ENCODE peak calls at places on chromosome 4, in nine cellular contexts. T, L, K, C, Y, Z, J, H and P are unnamed samples.

GRCh38 chr4:188107931-188108843 is 1.2 kb downstream of the TRIML2 start:
- DNase-seq in T (no peak), L (no peak), K (no peak), C (no peak), Y (peak), Z (peak), J (no peak), H (no peak), P (peak)

GRCh38 chr4:138897818-138898226 is 117.8 kb upstream of the NOCT start:
- DNase-seq in T (no peak), L (no peak), K (no peak), C (peak), Y (no peak), Z (peak), J (no peak), H (no peak), P (no peak)

GRCh38 chr4:127632420-127633403 is at the start of gene INTU:
- DNase-seq in T (peak), L (peak), K (peak), C (peak), Y (peak), Z (peak), J (peak), H (peak), P (peak)

GRCh38 chr4:133130171-133130570 is 18.9 kb upstream of the PCDH10 start:
- DNase-seq in T (no peak), L (no peak), K (no peak), C (no peak), Y (no peak), Z (peak), J (no peak), H (no peak), P (no peak)

GRCh38 chr4:158129649-158130048 is 43.2 kb downstream of the GASK1B start:
- DNase-seq in T (no peak), L (no peak), K (no peak), C (no peak), Y (no peak), Z (peak), J (no peak), H (no peak), P (no peak)

GRCh38 chr4:66766557-66766956 is 778.7 kb downstream of the CENPC start:
- DNase-seq in T (no peak), L (peak), K (no peak), C (no peak), Y (no peak), Z (no peak), J (no peak), H (no peak), P (peak)

GRCh38 chr4:100486496-100486895 is 31.3 kb downstream of the EMCN start:
- DNase-seq in T (peak), L (no peak), K (no peak), C (no peak), Y (no peak), Z (no peak), J (no peak), H (no peak), P (no peak)

GRCh38 chr4:110527156-110527555 is 51.2 kb downstream of the ENPEP start:
- DNase-seq in T (no peak), L (no peak), K (peak), C (no peak), Y (no peak), Z (no peak), J (no peak), H (no peak), P (no peak)

GRCh38 chr4:149690726-149691125 is 124.9 kb downstream of the IQCM start:
- DNase-seq in T (no peak), L (no peak), K (no peak), C (no peak), Y (no peak), Z (no peak), J (no peak), H (no peak), P (no peak)

GRCh38 chr4:149825336-149825735 is 9.7 kb upstream of the IQCM start:
- DNase-seq in T (no peak), L (no peak), K (no peak), C (no peak), Y (no peak), Z (no peak), J (no peak), H (no peak), P (no peak)

GRCh38 chr4:138175337-138175794 is 66.8 kb downstream of the SLC7A11 start:
- DNase-seq in T (peak), L (no peak), K (no peak), C (no peak), Y (no peak), Z (peak), J (no peak), H (no peak), P (no peak)

GRCh38 chr4:71188197-71188625 is 150.6 kb upstream of the SLC4A4 start:
- DNase-seq in T (no peak), L (no peak), K (no peak), C (no peak), Y (no peak), Z (no peak), J (no peak), H (no peak), P (no peak)

GRCh38 chr4:71882113-71882512 is 98.2 kb upstream of the GC start:
- DNase-seq in T (no peak), L (no peak), K (no peak), C (no peak), Y (no peak), Z (no peak), J (no peak), H (no peak), P (no peak)

GRCh38 chr4:152045781-152046571 is 285.2 kb upstream of the GATB start:
- DNase-seq in T (peak), L (peak), K (no peak), C (no peak), Y (peak), Z (no peak), J (peak), H (peak), P (peak)

GRCh38 chr4:73603854-73604584 is 16.2 kb downstream of the RASSF6 start:
- DNase-seq in T (no peak), L (no peak), K (no peak), C (no peak), Y (no peak), Z (peak), J (no peak), H (no peak), P (no peak)

GRCh38 chr4:39559641-39560040 is 32.4 kb upstream of the UGDH start:
- DNase-seq in T (no peak), L (no peak), K (no peak), C (no peak), Y (no peak), Z (peak), J (no peak), H (no peak), P (no peak)

GRCh38 chr4:87025023-87025613 is 90.3 kb downstream of the AFF1 start:
- DNase-seq in T (no peak), L (peak), K (no peak), C (no peak), Y (no peak), Z (no peak), J (no peak), H (no peak), P (no peak)

GRCh38 chr4:115687356-115687755 is 573.9 kb upstream of the NDST4 start:
- DNase-seq in T (no peak), L (peak), K (no peak), C (no peak), Y (no peak), Z (no peak), J (no peak), H (no peak), P (no peak)

GRCh38 chr4:56757821-56758400 is 63.6 kb downstream of the SPINK2 start:
- DNase-seq in T (no peak), L (no peak), K (peak), C (peak), Y (peak), Z (peak), J (peak), H (no peak), P (no peak)

DNA sequence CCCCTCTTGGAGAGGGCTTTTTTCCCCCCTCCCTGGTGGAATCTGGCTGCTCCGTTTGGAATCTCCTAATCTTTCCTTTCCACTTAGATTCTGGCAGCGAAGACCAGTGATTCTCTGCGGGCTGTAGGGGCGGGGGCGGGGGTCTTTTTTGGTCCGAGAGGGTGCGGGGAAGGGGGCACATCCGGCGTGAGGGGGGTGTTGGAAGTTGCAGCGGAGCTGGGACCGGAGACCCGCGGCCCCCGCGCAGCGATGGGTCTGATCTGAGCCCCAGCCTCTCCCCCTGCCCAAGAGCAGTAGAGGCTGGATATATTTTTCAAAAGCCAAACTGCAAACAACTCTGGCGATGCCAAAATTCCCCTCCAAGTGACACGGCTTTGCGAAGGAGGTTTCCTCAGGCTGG is 307 bp downstream of the GRID2 start:
- DNase-seq in T (no peak), L (no peak), K (no peak), C (no peak), Y (no peak), Z (no peak), J (no peak), H (no peak), P (peak)
- H3K4me3 ChIP-seq in T (no peak), L (peak), K (no peak), C (no peak), Y (peak), Z (no peak), J (peak), H (peak), P (peak)

DNA sequence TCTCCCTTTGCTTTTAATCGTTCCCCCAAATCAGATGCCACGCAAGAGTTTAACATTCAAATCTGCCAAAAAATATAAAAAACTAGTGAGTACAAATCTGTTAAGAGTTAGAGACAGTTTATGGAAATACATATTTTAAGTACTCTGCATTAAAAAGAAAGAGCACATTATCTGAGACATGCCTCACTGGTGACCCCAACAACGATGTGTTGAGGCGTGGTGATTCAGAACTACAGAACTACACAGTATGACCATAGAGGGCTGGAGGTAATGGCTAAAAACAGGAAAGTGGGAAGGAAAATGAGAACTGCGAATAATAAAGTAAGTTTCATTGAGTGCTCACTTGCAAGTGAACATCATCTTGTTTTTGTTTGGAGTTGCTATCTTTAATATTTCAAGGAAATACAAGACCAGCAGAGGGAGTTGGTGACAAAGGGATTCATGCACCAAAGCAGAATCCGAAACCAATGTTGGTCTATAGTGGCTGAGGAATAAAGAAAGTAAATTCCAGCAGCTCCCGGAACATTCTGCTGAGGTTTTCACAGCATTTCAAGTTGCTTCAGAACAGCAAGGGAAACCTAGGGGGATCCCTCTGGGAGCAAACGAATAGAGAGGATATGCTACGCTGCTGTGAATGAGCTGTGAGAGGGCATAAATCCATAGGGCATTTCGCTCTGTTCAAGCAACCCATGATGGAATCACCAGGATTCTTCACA is 92.2 kb downstream of the DCHS2 start:
- DNase-seq in T (no peak), L (peak), K (no peak), C (peak), Y (peak), Z (peak), J (no peak), H (no peak), P (peak)
- H3K4me3 ChIP-seq in T (no peak), L (peak), K (no peak), C (peak), Y (peak), Z (no peak), J (no peak), H (no peak), P (no peak)

GRCh38 chr4:2401610-2401983 is 16.8 kb downstream of the ZFYVE28 start:
- DNase-seq in T (no peak), L (no peak), K (no peak), C (no peak), Y (no peak), Z (no peak), J (no peak), H (no peak), P (no peak)
- H3K4me3 ChIP-seq in T (no peak), L (no peak), K (peak), C (peak), Y (no peak), Z (peak), J (peak), H (peak), P (no peak)

DNA sequence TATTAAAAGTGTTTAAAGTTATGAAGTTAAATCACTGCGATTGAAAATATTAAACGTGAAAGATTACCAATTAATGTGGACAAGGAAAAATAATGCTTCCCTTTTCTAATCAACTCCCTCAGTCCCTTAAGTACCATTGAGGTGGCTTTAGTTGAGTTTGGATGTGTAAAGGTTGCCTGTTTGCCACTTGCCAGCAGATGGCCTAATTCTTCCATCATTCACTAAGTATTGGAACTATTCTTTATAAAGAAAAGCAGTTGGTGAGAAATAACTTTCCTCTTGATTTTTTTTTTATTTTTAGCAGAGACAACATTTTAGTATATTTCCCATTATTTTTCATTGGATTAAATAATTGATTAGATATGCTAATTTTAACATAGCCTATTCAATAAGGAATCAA is 295.9 kb upstream of the TACR3 start:
- DNase-seq in T (no peak), L (peak), K (no peak), C (no peak), Y (no peak), Z (no peak), J (no peak), H (no peak), P (no peak)
- H3K4me3 ChIP-seq in T (no peak), L (no peak), K (no peak), C (no peak), Y (no peak), Z (no peak), J (no peak), H (no peak), P (no peak)

GRCh38 chr4:169332595-169332994 is 61.8 kb upstream of the SH3RF1 start:
- DNase-seq in T (no peak), L (no peak), K (no peak), C (no peak), Y (no peak), Z (no peak), J (no peak), H (no peak), P (no peak)

GRCh38 chr4:169330811-169331210 is 60.1 kb upstream of the SH3RF1 start:
- DNase-seq in T (no peak), L (no peak), K (no peak), C (no peak), Y (no peak), Z (no peak), J (no peak), H (no peak), P (no peak)

GRCh38 chr4:169334335-169334734 is 63.6 kb upstream of the SH3RF1 start:
- DNase-seq in T (no peak), L (no peak), K (no peak), C (no peak), Y (no peak), Z (no peak), J (no peak), H (no peak), P (no peak)

GRCh38 chr4:169335331-169335730 is 64.6 kb upstream of the SH3RF1 start:
- DNase-seq in T (no peak), L (no peak), K (no peak), C (no peak), Y (no peak), Z (peak), J (no peak), H (no peak), P (no peak)

DNA sequence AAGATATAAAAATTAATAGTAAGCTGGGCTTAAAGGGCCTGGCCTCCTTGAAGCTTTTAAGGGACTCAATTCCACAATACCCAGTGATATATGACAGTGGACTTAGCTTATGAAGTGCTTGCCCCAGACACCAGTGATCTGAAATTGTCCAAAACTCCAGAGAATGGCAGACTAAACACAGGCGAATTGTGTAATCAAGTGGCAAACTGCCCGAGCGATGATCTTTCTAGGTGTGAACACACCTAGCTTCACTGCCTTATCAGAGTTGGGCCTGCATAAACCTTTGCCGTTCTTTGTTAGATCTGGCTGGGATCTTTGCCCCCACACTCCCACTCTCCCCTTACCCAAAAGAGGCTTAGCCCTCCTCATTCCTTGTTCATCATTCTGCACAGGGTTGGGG is 62.5 kb upstream of the SH3RF1 start:
- DNase-seq in T (no peak), L (no peak), K (no peak), C (no peak), Y (no peak), Z (no peak), J (no peak), H (no peak), P (no peak)
- H3K4me3 ChIP-seq in T (no peak), L (no peak), K (no peak), C (no peak), Y (no peak), Z (no peak), J (no peak), H (no peak), P (no peak)

GRCh38 chr4:104743141-104743748 is 248.6 kb upstream of the CXXC4 start:
- DNase-seq in T (no peak), L (no peak), K (no peak), C (no peak), Y (no peak), Z (no peak), J (no peak), H (no peak), P (no peak)
- H3K4me3 ChIP-seq in T (no peak), L (no peak), K (no peak), C (no peak), Y (no peak), Z (no peak), J (no peak), H (no peak), P (no peak)

DNA sequence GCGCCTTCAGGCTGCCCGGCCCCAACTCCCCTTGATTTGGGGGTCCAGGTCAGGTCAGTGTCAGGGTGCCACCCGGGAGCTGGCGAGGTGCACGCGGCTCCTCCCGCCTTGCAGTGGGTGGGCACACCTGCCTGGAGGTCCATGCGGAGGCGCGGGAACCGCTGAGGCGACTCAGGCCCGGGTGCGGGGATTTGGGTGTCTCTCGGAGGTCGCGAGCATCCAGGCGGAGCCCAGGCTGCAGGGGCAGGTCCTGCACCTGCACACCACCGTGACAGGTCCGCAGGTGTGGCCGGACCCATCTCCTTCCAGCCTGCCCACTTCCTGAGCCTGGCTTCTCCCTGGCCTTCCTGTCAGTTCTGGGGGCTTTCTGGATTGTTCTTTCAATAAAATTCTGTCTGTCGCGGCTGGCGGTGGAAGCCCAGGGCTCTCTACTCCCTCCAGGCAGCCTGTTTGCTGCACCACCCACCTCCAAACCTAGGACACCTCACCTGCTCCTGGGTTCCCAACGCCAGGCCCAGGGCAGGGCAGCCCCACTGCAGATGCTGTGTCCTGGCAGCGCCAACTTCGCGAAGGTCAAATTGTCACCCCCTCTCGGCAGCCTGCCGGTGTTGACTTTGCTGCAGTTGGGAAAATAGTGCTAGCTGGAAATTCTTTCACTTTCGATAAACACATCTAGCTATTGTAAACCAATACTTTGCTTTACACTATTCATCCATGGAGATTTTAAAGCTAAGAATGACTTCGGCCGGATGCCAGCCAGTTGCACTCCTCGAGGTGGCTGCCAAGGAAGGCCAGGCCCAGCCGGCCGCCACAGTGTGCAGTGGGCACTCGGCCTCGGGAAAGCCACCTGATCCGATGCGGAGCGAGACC is 35.9 kb downstream of the FGFRL1 start:
- DNase-seq in T (peak), L (no peak), K (no peak), C (no peak), Y (no peak), Z (no peak), J (peak), H (no peak), P (peak)
- H3K4me3 ChIP-seq in T (no peak), L (no peak), K (no peak), C (peak), Y (peak), Z (no peak), J (peak), H (peak), P (no peak)

GRCh38 chr4:185656467-185656890 is 121.2 kb upstream of the PDLIM3 start:
- DNase-seq in T (peak), L (peak), K (no peak), C (no peak), Y (no peak), Z (peak), J (no peak), H (peak), P (no peak)
- H3K4me3 ChIP-seq in T (peak), L (no peak), K (no peak), C (peak), Y (no peak), Z (peak), J (peak), H (peak), P (no peak)